ENCODE peak calls at places on chromosomes 16 and 17, in five cellular contexts. One of them, this sample, is unnamed.

GRCh38 chr17:75011788-75012319 is 616 bp upstream of the MRPL58 start:
- DNase-seq in GM12878: no peak
- DNase-seq in K562: no peak
- DNase-seq in H1: no peak
- DNase-seq in HepG2: peak
- DNase-seq in this sample: peak

GRCh38 chr17:61462734-61463067 is 10.5 kb downstream of the TBX4 start:
- DNase-seq in GM12878: no peak
- DNase-seq in K562: no peak
- DNase-seq in H1: no peak
- DNase-seq in HepG2: no peak
- DNase-seq in this sample: no peak

GRCh38 chr17:77403854-77404253 is 263.1 kb downstream of the SEC14L1 start:
- DNase-seq in GM12878: no peak
- DNase-seq in K562: no peak
- DNase-seq in H1: no peak
- DNase-seq in HepG2: no peak
- DNase-seq in this sample: no peak

GRCh38 chr16:8960788-8961109 is 3.0 kb downstream of the USP7 start:
- DNase-seq in GM12878: no peak
- DNase-seq in K562: no peak
- DNase-seq in H1: no peak
- DNase-seq in HepG2: no peak
- DNase-seq in this sample: no peak

GRCh38 chr16:81519298-81520150 is 74.9 kb downstream of the CMIP start:
- DNase-seq in GM12878: peak
- DNase-seq in K562: no peak
- DNase-seq in H1: no peak
- DNase-seq in HepG2: no peak
- DNase-seq in this sample: no peak

GRCh38 chr16:1296688-1297412 is 12.6 kb upstream of the UBE2I start:
- DNase-seq in GM12878: no peak
- DNase-seq in K562: no peak
- DNase-seq in H1: no peak
- DNase-seq in HepG2: peak
- DNase-seq in this sample: no peak

GRCh38 chr17:42522263-42522790 is 13.7 kb upstream of the NAGLU start:
- DNase-seq in GM12878: no peak
- DNase-seq in K562: no peak
- DNase-seq in H1: no peak
- DNase-seq in HepG2: peak
- DNase-seq in this sample: no peak

GRCh38 chr16:48136547-48137360 is 19.0 kb downstream of the ABCC12 start:
- DNase-seq in GM12878: no peak
- DNase-seq in K562: no peak
- DNase-seq in H1: no peak
- DNase-seq in HepG2: no peak
- DNase-seq in this sample: no peak

GRCh38 chr16:71882505-71883192 is 1.3 kb downstream of the ZNF821 start:
- DNase-seq in GM12878: peak
- DNase-seq in K562: peak
- DNase-seq in H1: peak
- DNase-seq in HepG2: peak
- DNase-seq in this sample: peak

GRCh38 chr16:88936008-88936912 is 40.7 kb downstream of the CBFA2T3 start:
- DNase-seq in GM12878: no peak
- DNase-seq in K562: no peak
- DNase-seq in H1: no peak
- DNase-seq in HepG2: peak
- DNase-seq in this sample: no peak

GRCh38 chr17:17877548-17878358 is 41.0 kb upstream of the SREBF1 start:
- DNase-seq in GM12878: no peak
- DNase-seq in K562: no peak
- DNase-seq in H1: no peak
- DNase-seq in HepG2: no peak
- DNase-seq in this sample: peak

GRCh38 chr17:29383687-29384086 is 6.5 kb upstream of the TAOK1 start:
- DNase-seq in GM12878: no peak
- DNase-seq in K562: no peak
- DNase-seq in H1: no peak
- DNase-seq in HepG2: no peak
- DNase-seq in this sample: no peak

GRCh38 chr16:50166511-50167500 is 13.7 kb downstream of the TENT4B start:
- DNase-seq in GM12878: no peak
- DNase-seq in K562: no peak
- DNase-seq in H1: no peak
- DNase-seq in HepG2: peak
- DNase-seq in this sample: no peak

GRCh38 chr17:33072421-33073175 is 81.0 kb downstream of the SPACA3 start:
- DNase-seq in GM12878: no peak
- DNase-seq in K562: no peak
- DNase-seq in H1: no peak
- DNase-seq in HepG2: no peak
- DNase-seq in this sample: no peak

GRCh38 chr17:33073416-33073815 is 81.8 kb downstream of the SPACA3 start:
- DNase-seq in GM12878: no peak
- DNase-seq in K562: no peak
- DNase-seq in H1: no peak
- DNase-seq in HepG2: no peak
- DNase-seq in this sample: no peak
- TF ChIP-seq TAF1 in GM12878: no peak
- TF ChIP-seq TAF1 in K562: no peak
- TF ChIP-seq TAF1 in H1: no peak
- TF ChIP-seq TAF1 in HepG2: no peak
- TF ChIP-seq TAF1 in this sample: no peak

GRCh38 chr16:3070608-3071111 is 5.2 kb downstream of the IL32 start:
- DNase-seq in GM12878: no peak
- DNase-seq in K562: no peak
- DNase-seq in H1: no peak
- DNase-seq in HepG2: no peak
- DNase-seq in this sample: no peak

GRCh38 chr16:3076577-3076976 is 11.1 kb downstream of the IL32 start:
- DNase-seq in GM12878: no peak
- DNase-seq in K562: no peak
- DNase-seq in H1: no peak
- DNase-seq in HepG2: no peak
- DNase-seq in this sample: no peak

GRCh38 chr16:3073448-3073847 is 8.0 kb downstream of the IL32 start:
- DNase-seq in GM12878: no peak
- DNase-seq in K562: no peak
- DNase-seq in H1: no peak
- DNase-seq in HepG2: no peak
- DNase-seq in this sample: no peak

GRCh38 chr16:3071655-3072054 is 6.2 kb downstream of the IL32 start:
- DNase-seq in GM12878: no peak
- DNase-seq in K562: no peak
- DNase-seq in H1: no peak
- DNase-seq in HepG2: no peak
- DNase-seq in this sample: no peak

GRCh38 chr16:3074860-3075545 is 9.6 kb downstream of the IL32 start:
- DNase-seq in GM12878: peak
- DNase-seq in K562: no peak
- DNase-seq in H1: no peak
- DNase-seq in HepG2: no peak
- DNase-seq in this sample: no peak
- H3K27ac ChIP-seq in GM12878: peak
- H3K27ac ChIP-seq in K562: no peak
- H3K27ac ChIP-seq in H1: no peak
- H3K27ac ChIP-seq in HepG2: no peak
- H3K27ac ChIP-seq in this sample: no peak

DNA sequence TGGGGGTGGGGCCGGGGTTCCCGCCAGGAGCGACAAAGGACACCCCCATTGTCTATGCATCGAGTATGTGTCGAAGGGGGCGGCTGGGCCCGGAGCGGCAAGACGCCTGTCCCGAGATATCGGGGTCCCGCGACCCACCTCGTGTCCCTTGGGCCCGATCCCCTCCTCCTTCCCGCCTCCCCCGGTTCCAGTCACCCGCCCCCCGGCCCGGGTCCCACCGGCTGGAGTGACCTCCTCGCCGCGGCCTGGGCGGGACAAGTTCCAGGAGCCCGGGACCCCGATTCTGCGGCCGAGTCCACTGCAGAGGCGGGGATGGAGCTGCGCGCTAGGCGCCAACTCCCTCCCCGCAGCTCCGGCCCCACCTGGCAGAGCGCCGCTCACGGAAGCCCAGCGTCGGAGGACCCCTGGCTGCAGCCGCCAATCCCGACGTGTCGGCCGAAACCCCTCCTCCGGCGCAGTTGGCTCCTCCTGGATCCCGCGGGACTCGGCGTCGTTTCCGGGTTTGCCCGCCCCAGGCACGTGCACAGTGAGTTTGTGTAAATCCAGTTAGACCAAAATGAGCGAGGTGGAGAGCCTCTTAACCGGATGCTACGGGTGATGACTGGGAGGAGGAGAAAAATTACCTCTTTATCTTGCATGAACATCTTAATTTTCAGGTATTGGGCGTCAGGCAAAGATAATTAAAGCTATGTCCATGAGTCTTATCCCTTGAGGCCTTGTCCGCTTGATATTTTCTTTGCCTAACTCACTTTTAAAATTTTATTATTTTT is at the start of gene NMRAL1:
- DNase-seq in GM12878: peak
- DNase-seq in K562: peak
- DNase-seq in H1: peak
- DNase-seq in HepG2: peak
- DNase-seq in this sample: peak
- TF ChIP-seq TAF1 in GM12878: peak
- TF ChIP-seq TAF1 in K562: peak
- TF ChIP-seq TAF1 in H1: peak
- TF ChIP-seq TAF1 in HepG2: peak
- TF ChIP-seq TAF1 in this sample: peak

GRCh38 chr16:30369091-30369937 is 980 bp downstream of the TBC1D10B start:
- DNase-seq in GM12878: no peak
- DNase-seq in K562: no peak
- DNase-seq in H1: peak
- DNase-seq in HepG2: no peak
- DNase-seq in this sample: no peak
- H3K27ac ChIP-seq in GM12878: peak
- H3K27ac ChIP-seq in K562: peak
- H3K27ac ChIP-seq in H1: no peak
- H3K27ac ChIP-seq in HepG2: peak
- H3K27ac ChIP-seq in this sample: peak

GRCh38 chr17:4492762-4493561 is 5.7 kb upstream of the SPNS2 start:
- DNase-seq in GM12878: no peak
- DNase-seq in K562: peak
- DNase-seq in H1: peak
- DNase-seq in HepG2: peak
- DNase-seq in this sample: no peak
- TF ChIP-seq TAF1 in GM12878: no peak
- TF ChIP-seq TAF1 in K562: no peak
- TF ChIP-seq TAF1 in H1: no peak
- TF ChIP-seq TAF1 in HepG2: no peak
- TF ChIP-seq TAF1 in this sample: no peak

GRCh38 chr17:69339937-69340336 is 13.0 kb upstream of the ABCA5 start:
- DNase-seq in GM12878: no peak
- DNase-seq in K562: no peak
- DNase-seq in H1: no peak
- DNase-seq in HepG2: no peak
- DNase-seq in this sample: no peak
- H3K27ac ChIP-seq in GM12878: no peak
- H3K27ac ChIP-seq in K562: no peak
- H3K27ac ChIP-seq in H1: no peak
- H3K27ac ChIP-seq in HepG2: no peak
- H3K27ac ChIP-seq in this sample: no peak